ENCODE peak calls at places on chromosomes 5 and 9, in five cellular contexts. S is HCT116, G is GM23248, E is hepatocyte, F is PC-9. M is an unnamed sample.

GRCh38 chr5:135242496-135243193 is 156.4 kb downstream of the MACROH2A1 start:
- DNase-seq in S (no peak), E (no peak), G (peak; percentile 77), F (no peak), M (no peak)

GRCh38 chr9:2764371-2764770 is 47.1 kb downstream of the KCNV2 start:
- DNase-seq in S (no peak), F (no peak), G (no peak), E (no peak), M (no peak)

GRCh38 chr5:87746891-87747366 is 334.2 kb upstream of the CCNH start:
- DNase-seq in E (no peak), F (no peak), G (peak; percentile 24), S (peak; percentile 75), M (no peak)

GRCh38 chr5:140362875-140363630 is 3.1 kb downstream of the SLC4A9 start:
- DNase-seq in G (peak; percentile 80), E (peak; percentile 92), F (peak; percentile 54), S (peak; percentile 65), M (peak; percentile 96)

GRCh38 chr5:5886812-5887486 is 464.5 kb downstream of the ICE1 start:
- DNase-seq in E (peak; percentile 47), F (no peak), S (no peak), G (no peak), M (peak; percentile 73)

GRCh38 chr9:135156525-135157510 is 69.3 kb downstream of the OLFM1 start:
- DNase-seq in S (peak; percentile 19), F (no peak), E (peak; percentile 88), G (peak; percentile 60), M (peak; percentile 90)

GRCh38 chr5:36705055-36705454 is 98.6 kb downstream of the SLC1A3 start:
- DNase-seq in E (no peak), S (no peak), F (no peak), G (no peak), M (no peak)

GRCh38 chr5:107668154-107668932 is 2.4 kb downstream of the EFNA5 start:
- DNase-seq in S (no peak), G (no peak), F (peak; percentile 37), E (no peak), M (no peak)

GRCh38 chr9:132651259-132651658 is 18.5 kb downstream of the DDX31 start:
- DNase-seq in E (peak; percentile 44), F (peak; percentile 71), G (peak; percentile 71), S (no peak), M (no peak)

GRCh38 chr5:149038336-149039075 is 24.4 kb downstream of the SH3TC2 start:
- DNase-seq in E (no peak), S (no peak), G (peak; percentile 29), F (no peak), M (no peak)

GRCh38 chr9:5529683-5530221 is 19.4 kb downstream of the PDCD1LG2 start:
- DNase-seq in F (peak; percentile 35), S (no peak), E (no peak), G (no peak), M (no peak)

GRCh38 chr5:1468247-1468612 is 23.0 kb upstream of the SLC6A3 start:
- DNase-seq in F (no peak), S (no peak), E (peak; percentile 46), G (peak; percentile 33), M (peak; percentile 79)

GRCh38 chr5:40033411-40033810 is 608.6 kb upstream of the DAB2 start:
- DNase-seq in F (no peak), G (no peak), S (no peak), E (no peak), M (no peak)

GRCh38 chr5:154039458-154039829 is 677 bp downstream of the MFAP3 start:
- DNase-seq in S (no peak), E (no peak), F (no peak), G (no peak), M (no peak)

GRCh38 chr5:112800901-112801300 is 60.2 kb upstream of the SRP19 start:
- DNase-seq in F (no peak), S (no peak), G (no peak), E (no peak), M (no peak)

GRCh38 chr5:10399839-10400238 is 41.8 kb upstream of the ROPN1L start:
- DNase-seq in S (no peak), E (no peak), F (no peak), G (no peak), M (no peak)
- H3K9me2 ChIP-seq in S (no peaks in the 10 kb centered on the region), E (no peaks in the 10 kb centered on the region), F (no peaks in the 10 kb centered on the region), G (no peaks in the 10 kb centered on the region), M (no peaks in the 10 kb centered on the region)

GRCh38 chr5:61624553-61624952 is 292.5 kb downstream of the ZSWIM6 start:
- DNase-seq in E (no peak), S (no peak), F (no peak), G (no peak), M (no peak)
- H3K9me2 ChIP-seq in E (no peaks in the 10 kb centered on the region), S (no peaks in the 10 kb centered on the region), F (no peaks in the 10 kb centered on the region), G (no peaks in the 10 kb centered on the region), M (no peaks in the 10 kb centered on the region)

GRCh38 chr5:62536783-62537182 is 41.8 kb upstream of the LRRC70 start:
- DNase-seq in F (no peak), E (no peak), S (no peak), G (no peak), M (no peak)
- H3K9me2 ChIP-seq in F (no peaks in the 10 kb centered on the region), E (no peaks in the 10 kb centered on the region), S (no peaks in the 10 kb centered on the region), G (no peaks in the 10 kb centered on the region), M (no peaks in the 10 kb centered on the region)

DNA sequence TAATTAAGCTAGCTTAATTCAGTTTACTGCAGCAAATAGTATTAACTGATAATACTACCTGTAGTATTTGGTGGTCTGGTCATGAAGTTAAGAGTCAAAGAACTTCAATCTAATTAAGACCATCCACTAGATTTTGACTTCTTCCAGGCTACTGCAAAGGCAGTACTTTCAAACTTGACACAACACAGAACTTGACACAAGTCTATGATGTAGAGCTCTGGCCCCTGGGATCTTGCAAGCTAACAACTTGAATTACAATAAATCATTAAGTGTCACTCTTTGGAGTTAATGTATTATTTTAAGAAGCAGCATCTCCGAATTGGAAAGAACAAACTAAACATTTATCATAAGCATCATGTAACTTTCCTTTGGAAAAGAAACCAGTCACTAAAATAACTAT is 40.9 kb downstream of the UIMC1 start:
- DNase-seq in F (no peak), S (no peak), E (no peak), G (no peak), M (no peak)
- H3K9me2 ChIP-seq in F (no peaks in the 10 kb centered on the region), S (no peaks in the 10 kb centered on the region), E (no peaks in the 10 kb centered on the region), G (no peaks in the 10 kb centered on the region), M (no peaks in the 10 kb centered on the region)

M was measured in GM23338.